ENCODE peak calls at places on chromosomes 4 and X, in nine cellular contexts. B is GM06990; H is fibroblast of mammary gland; N is CD8-positive, alpha-beta T cell; Y is BJ; G is upper lobe of left lung; S is breast epithelium; E is suprapubic skin; F is choroid plexus epithelial cell. J is an unnamed sample.

GRCh38 chrX:19886375-19886774 is 1.0 kb downstream of the SH3KBP1 start:
- DNase-seq in G (no peak), Y (no peak), B (no peak), F (no peak), N (no peak), E (no peak), S (no peak), H (no peak), J (no peak)

GRCh38 chrX:9560219-9560618 is 95.4 kb downstream of the TBL1X start:
- DNase-seq in B (no peak), E (no peak), S (no peak), N (no peak), G (no peak), F (no peak), H (no peak), Y (no peak), J (no peak)

GRCh38 chrX:50158616-50159015 is 42.2 kb downstream of the AKAP4 start:
- DNase-seq in N (no peak), S (no peak), E (no peak), G (no peak), Y (no peak), B (no peak), H (no peak), F (no peak), J (no peak)

GRCh38 chr4:118948545-118949144 is 60.0 kb downstream of the SYNPO2 start:
- DNase-seq in G (no peak), F (no peak), B (no peak), E (no peak), Y (no peak), N (no peak), S (no peak), H (peak; percentile 34), J (peak; percentile 20)

GRCh38 chr4:130210871-130211270 is 1114.9 kb downstream of the C4orf33 start:
- DNase-seq in B (no peak), F (peak; percentile 65), H (peak; percentile 93), S (no peak), Y (peak; percentile 26), E (no peak), G (no peak), N (no peak), J (peak; percentile 92)

GRCh38 chr4:114378306-114378903 is 220.2 kb upstream of the UGT8 start:
- DNase-seq in Y (no peak), G (no peak), N (no peak), F (peak; percentile 74), E (no peak), B (no peak), S (no peak), H (peak; percentile 57), J (peak; percentile 66)

GRCh38 chrX:104929324-104929723 is 291.2 kb downstream of the TEX13A start:
- DNase-seq in F (no peak), B (no peak), Y (no peak), E (no peak), S (no peak), G (no peak), N (no peak), H (no peak), J (no peak)

GRCh38 chrX:11188664-11189063 is 77.5 kb downstream of the HCCS start:
- DNase-seq in N (no peak), Y (peak; percentile 26), H (peak; percentile 72), G (no peak), E (no peak), F (peak; percentile 15), B (no peak), S (no peak), J (peak; percentile 48)

GRCh38 chr4:26947318-26947717 is 86.7 kb downstream of the STIM2 start:
- DNase-seq in Y (no peak), G (no peak), E (no peak), F (no peak), B (no peak), H (no peak), S (no peak), N (no peak), J (no peak)

GRCh38 chr4:1477045-1477905 is 71.0 kb upstream of the NKX1-1 start:
- DNase-seq in G (no peak), H (no peak), N (peak; percentile 2), S (no peak), B (no peak), E (peak; percentile 44), Y (no peak), F (no peak), J (no peak)

GRCh38 chr4:1474126-1475090 is 68.2 kb upstream of the NKX1-1 start:
- DNase-seq in F (no peak), S (no peak), B (no peak), G (no peak), Y (no peak), H (no peak), E (no peak), N (peak; percentile 2), J (no peak)

GRCh38 chr4:1473718-1474117 is 67.5 kb upstream of the NKX1-1 start:
- DNase-seq in N (peak; percentile 1), F (no peak), E (no peak), S (no peak), Y (no peak), B (no peak), G (no peak), H (no peak), J (no peak)

GRCh38 chr4:1476140-1476513 is 69.9 kb upstream of the NKX1-1 start:
- DNase-seq in S (no peak), N (no peak), H (no peak), B (no peak), E (no peak), G (no peak), F (no peak), Y (no peak), J (no peak)

DNA sequence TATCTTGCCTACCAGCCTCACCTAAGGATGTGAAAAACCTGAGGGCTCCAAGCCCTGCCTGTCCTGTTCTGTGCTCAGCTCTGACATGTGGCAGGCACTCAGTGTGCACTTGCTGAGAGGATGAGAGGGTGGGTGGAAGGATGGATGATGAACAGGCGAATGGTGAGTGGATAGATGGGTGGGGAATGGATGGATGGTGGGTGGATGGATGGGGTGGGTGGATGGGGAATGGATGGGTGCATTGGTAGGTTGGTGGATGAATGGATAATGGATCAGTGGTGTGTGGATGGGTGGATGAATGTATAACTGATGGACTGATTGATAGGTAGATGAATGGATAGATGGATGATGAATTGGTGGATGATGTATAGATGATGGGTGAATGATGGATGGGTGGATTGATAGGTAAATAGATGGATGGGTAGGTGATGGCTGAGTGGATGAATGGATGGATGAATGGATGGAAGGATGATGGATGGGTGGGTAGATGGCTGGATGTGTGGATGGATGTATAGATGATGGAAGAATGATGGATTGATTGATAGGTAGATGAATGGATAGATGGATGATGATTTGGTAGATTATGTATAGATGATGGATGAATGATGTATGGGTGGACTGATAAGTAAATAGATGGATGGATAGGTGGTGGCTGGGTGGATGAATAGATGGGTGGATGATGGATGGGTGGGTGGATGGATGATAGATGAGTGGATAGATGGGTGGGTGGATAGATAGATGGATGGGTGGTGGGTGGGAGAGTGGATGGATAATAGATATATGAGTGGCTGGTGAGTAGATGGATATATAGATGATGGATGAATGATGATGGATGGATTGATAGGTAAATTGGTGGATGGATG is 69.3 kb upstream of the NKX1-1 start:
- DNase-seq in G (no peak), H (no peak), Y (no peak), F (no peak), N (no peak), E (no peak), S (no peak), B (no peak), J (no peak)
- H3K4me3 ChIP-seq in G (no peak overlapping the region), H (no peak overlapping the region), Y (no peak overlapping the region), F (no peak overlapping the region), N (no peak overlapping the region), E (no peak overlapping the region), S (no peak overlapping the region), B (no peak overlapping the region), J (no peak overlapping the region)

DNA sequence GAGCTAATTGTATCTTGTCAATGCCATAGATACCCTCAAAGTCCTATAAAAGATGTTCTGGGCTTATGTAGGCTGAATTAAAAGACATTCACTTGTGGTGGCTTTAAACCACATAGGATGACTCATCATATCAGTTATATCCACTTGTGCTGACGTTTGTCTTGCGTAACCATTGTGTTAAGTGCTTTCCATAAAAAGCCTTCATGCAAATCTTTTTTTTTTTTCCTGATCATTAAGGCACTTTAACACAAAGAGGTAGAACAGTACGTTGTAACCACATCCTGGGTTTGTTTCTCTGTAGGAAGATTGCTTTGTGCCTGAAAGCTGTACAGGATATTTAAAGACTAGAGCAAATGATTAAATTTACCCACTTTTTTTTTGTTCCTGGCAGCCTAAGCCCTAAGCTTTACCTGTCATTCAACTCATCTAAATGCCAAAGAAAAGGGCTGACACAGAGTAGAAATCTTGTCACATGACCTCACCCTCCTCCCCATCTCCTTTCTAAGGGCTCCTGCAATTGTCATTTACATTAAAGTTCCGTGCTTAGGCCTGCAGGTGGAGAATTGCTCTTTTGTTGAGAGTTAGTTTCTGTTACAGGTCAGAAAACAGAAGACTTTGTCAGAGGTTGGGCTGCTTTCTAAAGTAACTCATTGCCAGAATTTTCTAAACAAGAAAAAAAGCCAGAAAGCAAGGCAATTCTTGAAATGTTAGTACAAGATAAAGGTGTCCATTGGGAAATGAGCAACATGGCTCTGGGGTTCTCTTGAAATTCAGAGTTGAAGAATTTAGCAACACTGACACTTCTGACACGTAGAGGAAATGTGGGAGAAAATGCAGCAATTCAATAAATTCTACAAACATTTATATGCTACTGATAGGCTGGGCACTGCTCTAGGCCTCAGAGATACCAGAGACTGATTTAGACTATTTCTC is 555.6 kb downstream of the PPARGC1A start:
- DNase-seq in F (peak; percentile 49), Y (peak; percentile 5), B (peak; percentile 15), H (peak; percentile 84), S (no peak), E (no peak), N (no peak), G (peak; percentile 48), J (peak; percentile 73)
- TF ChIP-seq CTCF in F (no peak), Y (no peak), B (no peak), H (no peak), S (no peak), E (no peak), N (no peak), G (peak; percentile 32), J (no peak)

GRCh38 chr4:107718351-107718965 is 1.6 kb downstream of the PAPSS1 start:
- DNase-seq in F (no peak), B (peak; percentile 36), Y (peak; percentile 31), H (peak; percentile 12), N (no peak), G (no peak), S (no peak), E (no peak), J (no peak)
- H3K4me3 ChIP-seq in F (peak overlapping the region; percentile 94), B (peak overlapping the region; percentile 82), Y (peak overlapping the region; percentile 86), H (peak overlapping the region; percentile 86), N (no peak overlapping the region), G (peak overlapping the region; percentile 100), S (no peak overlapping the region), E (peak overlapping the region; percentile 72), J (peak overlapping the region; percentile 96)

GRCh38 chrX:102129473-102129872 is 4.0 kb downstream of the TCEAL2 start:
- DNase-seq in F (peak; percentile 7), E (no peak), B (no peak), G (no peak), N (no peak), S (no peak), H (peak; percentile 7), Y (no peak), J (peak; percentile 26)
- TF ChIP-seq CTCF in F (peak; percentile 36), E (no peak), B (peak; percentile 45), G (no peak), N (peak; percentile 36), S (peak; percentile 11), H (peak; percentile 42), Y (peak; percentile 22), J (peak; percentile 24)

GRCh38 chr4:97978791-97979488 is 164.3 kb downstream of the STPG2 start:
- DNase-seq in S (no peak), E (no peak), G (no peak), H (no peak), N (no peak), B (no peak), Y (no peak), F (no peak), J (no peak)
- H3K4me3 ChIP-seq in S (no peak overlapping the region), E (no peak overlapping the region), G (no peak overlapping the region), H (no peak overlapping the region), N (no peak overlapping the region), B (no peak overlapping the region), Y (no peak overlapping the region), F (no peak overlapping the region), J (no peak overlapping the region)

GRCh38 chr4:126757219-126757618 is 875.5 kb upstream of the INTU start:
- DNase-seq in S (no peak), F (peak; percentile 52), B (no peak), N (no peak), H (peak; percentile 13), Y (no peak), E (no peak), G (no peak), J (no peak)
- TF ChIP-seq CTCF in S (no peak), F (no peak), B (no peak), N (no peak), H (no peak), Y (no peak), E (no peak), G (no peak), J (no peak)

J was measured in cardiac fibroblast.